ENCODE peak calls at places on chromosomes 12 and 14, in six cellular contexts. M, K, X, N, T and S are unnamed samples.

GRCh38 chr12:42958271-42958674 is 368.7 kb upstream of the PRICKLE1 start:
- DNase-seq in M (no peak), K (no peak), X (no peak), N (no peak), T (no peak), S (no peak)

GRCh38 chr12:91978143-91978542 is 167.5 kb downstream of the BTG1 start:
- DNase-seq in M (no peak), K (no peak), X (peak), N (no peak), T (peak), S (no peak)

GRCh38 chr12:22656376-22656775 is 31.4 kb downstream of the ETNK1 start:
- DNase-seq in M (no peak), K (no peak), X (no peak), N (no peak), T (no peak), S (no peak)

GRCh38 chr14:88078525-88078924 is 73.6 kb downstream of the GPR65 start:
- DNase-seq in M (no peak), K (no peak), X (no peak), N (peak), T (no peak), S (no peak)

GRCh38 chr14:63478024-63478423 is 65.2 kb downstream of the PPP2R5E start:
- DNase-seq in M (no peak), K (no peak), X (no peak), N (no peak), T (no peak), S (no peak)

GRCh38 chr12:53941750-53942149 is 3.1 kb downstream of the HOXC13 start:
- DNase-seq in M (no peak), K (no peak), X (no peak), N (peak), T (no peak), S (no peak)

GRCh38 chr14:87155850-87156491 is 837.0 kb downstream of the GALC start:
- DNase-seq in M (no peak), K (no peak), X (no peak), N (no peak), T (no peak), S (no peak)

GRCh38 chr12:93381183-93381975 is 3.7 kb downstream of the NUDT4 start:
- DNase-seq in M (no peak), K (no peak), X (peak), N (no peak), T (no peak), S (no peak)

GRCh38 chr14:95046711-95047681 is 110.3 kb downstream of the DICER1 start:
- DNase-seq in M (no peak), K (no peak), X (no peak), N (peak), T (no peak), S (no peak)

GRCh38 chr14:40252817-40253447 is 820.7 kb upstream of the FBXO33 start:
- DNase-seq in M (no peak), K (no peak), X (no peak), N (peak), T (no peak), S (peak)

GRCh38 chr12:85617307-85618091 is 218.7 kb downstream of the RASSF9 start:
- DNase-seq in M (no peak), K (no peak), X (no peak), N (no peak), T (no peak), S (no peak)

GRCh38 chr12:111761099-111761498 is 5.6 kb upstream of the ALDH2 start:
- DNase-seq in M (no peak), K (no peak), X (no peak), N (no peak), T (no peak), S (no peak)